ENCODE peak calls at places on chromosomes 12 and 14, in six cellular contexts. One of them, this sample, is unnamed.

GRCh38 chr14:92684801-92685560 is 63.4 kb downstream of the LGMN start:
- DNase-seq in iPS DF 6.9: no peak
- DNase-seq in activated gamma-delta T cell treated with Interleukin-2 at 50 U/mL for 16 hours: no peak
- DNase-seq in iPS-NIHi11: peak
- DNase-seq in Kasumi-1: no peak
- DNase-seq in foreskin fibroblast: no peak
- DNase-seq in this sample: no peak

GRCh38 chr12:89280833-89281533 is 71.3 kb downstream of the DUSP6 start:
- DNase-seq in iPS DF 6.9: no peak
- DNase-seq in activated gamma-delta T cell treated with Interleukin-2 at 50 U/mL for 16 hours: no peak
- DNase-seq in iPS-NIHi11: no peak
- DNase-seq in Kasumi-1: no peak
- DNase-seq in foreskin fibroblast: peak
- DNase-seq in this sample: no peak

GRCh38 chr14:49933704-49934103 is 40.8 kb downstream of the ARF6 start:
- DNase-seq in iPS DF 6.9: no peak
- DNase-seq in activated gamma-delta T cell treated with Interleukin-2 at 50 U/mL for 16 hours: no peak
- DNase-seq in iPS-NIHi11: no peak
- DNase-seq in Kasumi-1: no peak
- DNase-seq in foreskin fibroblast: no peak
- DNase-seq in this sample: no peak

GRCh38 chr12:20525064-20525610 is 156.8 kb downstream of the PDE3A start:
- DNase-seq in iPS DF 6.9: no peak
- DNase-seq in activated gamma-delta T cell treated with Interleukin-2 at 50 U/mL for 16 hours: no peak
- DNase-seq in iPS-NIHi11: no peak
- DNase-seq in Kasumi-1: no peak
- DNase-seq in foreskin fibroblast: no peak
- DNase-seq in this sample: no peak

GRCh38 chr14:63867926-63868921 is 15.4 kb downstream of the SYNE2 start:
- DNase-seq in iPS DF 6.9: no peak
- DNase-seq in activated gamma-delta T cell treated with Interleukin-2 at 50 U/mL for 16 hours: no peak
- DNase-seq in iPS-NIHi11: no peak
- DNase-seq in Kasumi-1: no peak
- DNase-seq in foreskin fibroblast: no peak
- DNase-seq in this sample: no peak

GRCh38 chr12:47079894-47080724 is at the start of gene AMIGO2:
- DNase-seq in iPS DF 6.9: no peak
- DNase-seq in activated gamma-delta T cell treated with Interleukin-2 at 50 U/mL for 16 hours: peak
- DNase-seq in iPS-NIHi11: peak
- DNase-seq in Kasumi-1: no peak
- DNase-seq in foreskin fibroblast: peak
- DNase-seq in this sample: peak

GRCh38 chr14:61388173-61388975 is 67.0 kb downstream of the PRKCH start:
- DNase-seq in iPS DF 6.9: no peak
- DNase-seq in activated gamma-delta T cell treated with Interleukin-2 at 50 U/mL for 16 hours: no peak
- DNase-seq in iPS-NIHi11: no peak
- DNase-seq in Kasumi-1: peak
- DNase-seq in foreskin fibroblast: peak
- DNase-seq in this sample: no peak

GRCh38 chr14:61271552-61271951 is 9.6 kb downstream of the TMEM30B start:
- DNase-seq in iPS DF 6.9: no peak
- DNase-seq in activated gamma-delta T cell treated with Interleukin-2 at 50 U/mL for 16 hours: no peak
- DNase-seq in iPS-NIHi11: no peak
- DNase-seq in Kasumi-1: no peak
- DNase-seq in foreskin fibroblast: no peak
- DNase-seq in this sample: no peak

GRCh38 chr12:68210875-68211274 is 14.7 kb downstream of the IL26 start:
- DNase-seq in iPS DF 6.9: no peak
- DNase-seq in activated gamma-delta T cell treated with Interleukin-2 at 50 U/mL for 16 hours: no peak
- DNase-seq in iPS-NIHi11: no peak
- DNase-seq in Kasumi-1: no peak
- DNase-seq in foreskin fibroblast: no peak
- DNase-seq in this sample: no peak

GRCh38 chr14:103541944-103542544 is 13.0 kb downstream of the TRMT61A start:
- DNase-seq in iPS DF 6.9: no peak
- DNase-seq in activated gamma-delta T cell treated with Interleukin-2 at 50 U/mL for 16 hours: no peak
- DNase-seq in iPS-NIHi11: peak
- DNase-seq in Kasumi-1: no peak
- DNase-seq in foreskin fibroblast: no peak
- DNase-seq in this sample: no peak

GRCh38 chr12:93783827-93784226 is 106.7 kb downstream of the CRADD start:
- DNase-seq in iPS DF 6.9: no peak
- DNase-seq in activated gamma-delta T cell treated with Interleukin-2 at 50 U/mL for 16 hours: no peak
- DNase-seq in iPS-NIHi11: no peak
- DNase-seq in Kasumi-1: no peak
- DNase-seq in foreskin fibroblast: no peak
- DNase-seq in this sample: no peak

GRCh38 chr12:10170199-10170598 is 1.7 kb downstream of the OLR1 start:
- DNase-seq in iPS DF 6.9: no peak
- DNase-seq in activated gamma-delta T cell treated with Interleukin-2 at 50 U/mL for 16 hours: no peak
- DNase-seq in iPS-NIHi11: no peak
- DNase-seq in Kasumi-1: no peak
- DNase-seq in foreskin fibroblast: no peak
- DNase-seq in this sample: no peak

GRCh38 chr14:102878970-102879460 is 43.4 kb upstream of the AMN start:
- DNase-seq in iPS DF 6.9: no peak
- DNase-seq in activated gamma-delta T cell treated with Interleukin-2 at 50 U/mL for 16 hours: no peak
- DNase-seq in iPS-NIHi11: no peak
- DNase-seq in Kasumi-1: no peak
- DNase-seq in foreskin fibroblast: peak
- DNase-seq in this sample: no peak

GRCh38 chr14:23932639-23933038 is 20.9 kb upstream of the DHRS4 start:
- DNase-seq in iPS DF 6.9: no peak
- DNase-seq in activated gamma-delta T cell treated with Interleukin-2 at 50 U/mL for 16 hours: no peak
- DNase-seq in iPS-NIHi11: no peak
- DNase-seq in Kasumi-1: no peak
- DNase-seq in foreskin fibroblast: no peak
- DNase-seq in this sample: no peak